ENCODE peak calls at places on chromosomes 1 and 21, in four cellular contexts. M is K562, Y is GM12878, G is HepG2. W is an unnamed sample.

GRCh38 chr1:15803380-15803779 is 4.1 kb downstream of the UQCRHL start:
- DNase-seq in Y (no peak), M (peak), G (peak), W (peak)

GRCh38 chr1:224245188-224245587 is 62.1 kb downstream of the DEGS1 start:
- DNase-seq in Y (peak), G (peak), M (no peak), W (no peak)

GRCh38 chr1:201088901-201089525 is 23.2 kb downstream of the CACNA1S start:
- DNase-seq in Y (no peak), M (no peak), G (no peak), W (no peak)

GRCh38 chr1:169588785-169589485 is 2.7 kb upstream of the F5 start:
- DNase-seq in M (no peak), Y (no peak), G (peak), W (no peak)

GRCh38 chr1:199102239-199102638 is 463.4 kb downstream of the PTPRC start:
- DNase-seq in M (no peak), Y (peak), G (no peak), W (no peak)

GRCh38 chr1:10529772-10530171 is 55.0 kb downstream of the PEX14 start:
- DNase-seq in M (no peak), Y (no peak), G (no peak), W (no peak)

GRCh38 chr1:30525980-30526651 is 197.3 kb downstream of the MATN1 start:
- DNase-seq in M (no peak), Y (no peak), G (peak), W (no peak)

GRCh38 chr1:154736840-154737239 is 128.9 kb upstream of the ADAR start:
- DNase-seq in G (no peak), M (peak), Y (no peak), W (no peak)

GRCh38 chr1:30028283-30028682 is 695.1 kb downstream of the MATN1 start:
- DNase-seq in Y (no peak), G (no peak), M (no peak), W (no peak)

GRCh38 chr21:32726742-32727477 is 903 bp downstream of the SYNJ1 start:
- DNase-seq in G (no peak), Y (no peak), M (peak), W (no peak)

GRCh38 chr1:186875874-186876273 is 47.1 kb downstream of the PLA2G4A start:
- DNase-seq in Y (no peak), M (no peak), G (no peak), W (no peak)

GRCh38 chr1:7111855-7112254 is 326.6 kb downstream of the CAMTA1 start:
- DNase-seq in Y (no peak), M (peak), G (no peak), W (no peak)

GRCh38 chr1:193358419-193358818 is 172.0 kb upstream of the B3GALT2 start:
- DNase-seq in M (no peak), G (no peak), Y (no peak), W (peak)

GRCh38 chr1:204493145-204493881 is 1.3 kb downstream of the PIK3C2B start:
- DNase-seq in M (no peak), G (peak), Y (no peak), W (no peak)

GRCh38 chr21:44720170-44720569 is 8.8 kb upstream of the TSPEAR start:
- DNase-seq in Y (no peak), G (no peak), M (no peak), W (no peak)

GRCh38 chr1:216005916-216006315 is 417.3 kb downstream of the USH2A start:
- DNase-seq in Y (peak), G (no peak), M (no peak), W (no peak)

GRCh38 chr1:2232255-2232915 is 4.3 kb downstream of the SKI start:
- DNase-seq in Y (no peak), G (peak), M (no peak), W (no peak)

GRCh38 chr1:200899451-200899915 is 4.8 kb downstream of the INAVA start:
- DNase-seq in Y (no peak), M (no peak), G (peak), W (no peak)

GRCh38 chr1:12618661-12619395 is 818 bp upstream of the DHRS3 start:
- DNase-seq in M (peak), G (peak), Y (no peak), W (peak)

GRCh38 chr1:235725493-235725892 is 75.9 kb upstream of the GNG4 start:
- DNase-seq in M (no peak), G (no peak), Y (no peak), W (no peak)

GRCh38 chr1:218711884-218712674 is 366.9 kb downstream of the TGFB2 start:
- DNase-seq in Y (no peak), M (no peak), G (no peak), W (no peak)

GRCh38 chr1:17870679-17871078 is 115.5 kb downstream of the ACTL8 start:
- DNase-seq in M (no peak), G (no peak), Y (no peak), W (no peak)

GRCh38 chr1:245356891-245357585 is 202.3 kb downstream of the KIF26B start:
- DNase-seq in G (no peak), Y (no peak), M (no peak), W (no peak)

GRCh38 chr21:39033878-39034589 is 149.2 kb downstream of the PSMG1 start:
- DNase-seq in G (peak), M (no peak), Y (no peak), W (no peak)

GRCh38 chr1:87684786-87685185 is 356.1 kb downstream of the LMO4 start:
- DNase-seq in M (no peak), G (no peak), Y (no peak), W (no peak)

GRCh38 chr1:113178522-113178921 is 105.5 kb downstream of the LRIG2 start:
- DNase-seq in Y (no peak), G (no peak), M (no peak), W (no peak)

GRCh38 chr1:75996196-75996595 is 64.0 kb upstream of the ASB17 start:
- DNase-seq in Y (no peak), G (no peak), M (no peak), W (no peak)

GRCh38 chr1:230621290-230622022 is 20.8 kb upstream of the COG2 start:
- DNase-seq in Y (no peak), M (no peak), G (no peak), W (no peak)

GRCh38 chr1:76073471-76073870 is 1.1 kb upstream of the ST6GALNAC3 start:
- DNase-seq in G (no peak), Y (no peak), M (no peak), W (no peak)

GRCh38 chr1:81237531-81238528 is 562.9 kb upstream of the ADGRL2 start:
- DNase-seq in M (no peak), G (no peak), Y (no peak), W (no peak)
- TF ChIP-seq CREM in M (no peak), G (no peak), Y (no peak), W (no peak)

GRCh38 chr1:36560621-36561364 is 78.1 kb upstream of the CSF3R start:
- DNase-seq in M (no peak), Y (no peak), G (no peak), W (no peak)
- TF ChIP-seq CREM in M (no peak), Y (no peak), G (no peak), W (no peak)

DNA sequence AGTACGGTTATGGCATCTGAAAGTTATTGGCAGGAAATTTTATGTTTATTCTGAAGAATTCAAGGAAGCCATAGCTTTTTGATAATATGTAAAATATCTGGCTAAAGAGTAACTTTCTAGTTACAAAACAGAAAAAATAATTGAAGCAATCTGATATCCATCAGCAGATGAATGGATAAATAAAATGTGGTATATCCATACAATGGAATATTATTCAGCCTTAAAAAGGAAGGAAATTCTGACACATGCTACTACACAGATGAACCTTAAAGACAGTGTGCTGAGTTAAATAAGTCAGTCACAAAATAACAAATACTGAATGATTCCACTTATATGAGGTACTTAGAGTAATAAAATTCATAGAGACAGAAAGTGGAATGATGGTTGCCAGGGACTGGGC is 25.0 kb upstream of the HIVEP3 start:
- DNase-seq in Y (no peak), M (no peak), G (no peak), W (no peak)
- TF ChIP-seq CREM in Y (no peak), M (no peak), G (no peak), W (no peak)

GRCh38 chr21:29800051-29800450 is 139.7 kb downstream of the GRIK1 start:
- DNase-seq in G (no peak), M (no peak), Y (no peak), W (no peak)
- TF ChIP-seq CREM in G (no peak), M (no peak), Y (no peak), W (no peak)

DNA sequence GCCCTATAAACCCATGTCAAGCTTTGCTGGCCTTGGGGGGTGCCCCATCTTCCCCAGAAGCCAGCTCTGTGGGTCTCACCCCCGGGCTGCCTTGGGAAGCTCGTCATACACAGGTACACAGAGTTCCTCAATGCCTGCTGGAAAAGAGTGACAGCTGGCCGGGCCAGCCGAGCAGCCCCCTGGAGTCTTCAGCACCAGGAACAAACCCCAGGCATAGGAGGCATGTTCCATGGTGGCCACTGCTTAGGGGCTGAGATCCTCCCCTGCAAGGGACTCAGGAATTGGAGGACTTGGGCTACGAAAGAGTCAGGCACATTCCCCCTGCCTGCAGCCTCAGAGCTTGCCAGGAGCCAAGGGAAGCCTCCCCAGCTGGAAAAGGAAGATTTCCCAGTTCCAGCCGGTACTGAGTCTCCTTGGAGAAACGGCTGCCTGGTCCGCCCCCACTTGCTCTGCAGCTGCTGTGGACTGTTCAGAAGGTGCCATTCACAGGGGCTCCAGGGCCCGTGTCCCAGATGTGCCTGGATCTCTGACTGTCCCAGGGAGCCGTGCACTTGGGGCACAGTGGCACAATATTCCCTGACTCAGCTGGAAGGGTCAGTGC is 89.5 kb downstream of the STUM start:
- DNase-seq in M (no peak), G (no peak), Y (no peak), W (no peak)
- TF ChIP-seq CREM in M (no peak), G (no peak), Y (no peak), W (no peak)

GRCh38 chr1:212205006-212205405 is 80.2 kb upstream of the PPP2R5A start:
- DNase-seq in Y (no peak), M (no peak), G (no peak), W (no peak)

GRCh38 chr1:212207822-212208520 is 77.2 kb upstream of the PPP2R5A start:
- DNase-seq in M (no peak), Y (no peak), G (no peak), W (no peak)

GRCh38 chr1:212203611-212204010 is 81.6 kb upstream of the PPP2R5A start:
- DNase-seq in G (no peak), M (no peak), Y (no peak), W (no peak)

GRCh38 chr1:212207118-212207517 is 78.1 kb upstream of the PPP2R5A start:
- DNase-seq in G (no peak), M (no peak), Y (no peak), W (no peak)

GRCh38 chr1:212205843-212206242 is 79.4 kb upstream of the PPP2R5A start:
- DNase-seq in G (no peak), M (peak), Y (no peak), W (no peak)
- TF ChIP-seq CREM in G (no peak), M (no peak), Y (no peak), W (no peak)

GRCh38 chr1:100187912-100188311 is 9.9 kb upstream of the LRRC39 start:
- DNase-seq in M (no peak), Y (no peak), G (peak), W (no peak)

GRCh38 chr1:100188617-100189016 is 10.6 kb upstream of the LRRC39 start:
- DNase-seq in M (no peak), G (no peak), Y (peak), W (no peak)

GRCh38 chr1:100183370-100183769 is 5.3 kb upstream of the LRRC39 start:
- DNase-seq in Y (no peak), M (no peak), G (no peak), W (no peak)

DNA sequence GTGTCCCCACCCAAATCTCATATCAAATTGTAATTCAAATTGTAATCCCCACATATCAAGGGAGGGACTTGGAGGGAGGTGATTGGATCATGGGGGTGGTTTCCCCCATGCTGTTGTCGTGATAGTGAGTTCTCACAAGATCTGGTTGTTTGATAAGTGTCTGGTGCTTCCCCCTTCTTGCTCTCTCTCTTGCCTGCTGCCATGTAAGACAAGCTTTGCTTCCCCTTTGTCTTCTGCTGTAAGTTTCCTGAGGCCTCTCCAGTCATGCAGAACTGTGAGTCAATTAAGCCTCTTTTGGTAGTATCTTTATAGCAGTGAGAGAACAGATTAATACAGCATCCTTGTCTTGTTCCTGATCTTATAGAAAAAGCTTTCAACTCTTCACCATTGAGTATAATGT is 6.5 kb upstream of the LRRC39 start:
- DNase-seq in Y (peak), M (peak), G (no peak), W (no peak)
- TF ChIP-seq CREM in Y (no peak), M (no peak), G (no peak), W (no peak)

GRCh38 chr1:1000357-1001056 is 610 bp upstream of the HES4 start:
- DNase-seq in G (peak), M (peak), Y (peak), W (peak)
- TF ChIP-seq CREM in G (peak), M (peak), Y (peak), W (peak)

DNA sequence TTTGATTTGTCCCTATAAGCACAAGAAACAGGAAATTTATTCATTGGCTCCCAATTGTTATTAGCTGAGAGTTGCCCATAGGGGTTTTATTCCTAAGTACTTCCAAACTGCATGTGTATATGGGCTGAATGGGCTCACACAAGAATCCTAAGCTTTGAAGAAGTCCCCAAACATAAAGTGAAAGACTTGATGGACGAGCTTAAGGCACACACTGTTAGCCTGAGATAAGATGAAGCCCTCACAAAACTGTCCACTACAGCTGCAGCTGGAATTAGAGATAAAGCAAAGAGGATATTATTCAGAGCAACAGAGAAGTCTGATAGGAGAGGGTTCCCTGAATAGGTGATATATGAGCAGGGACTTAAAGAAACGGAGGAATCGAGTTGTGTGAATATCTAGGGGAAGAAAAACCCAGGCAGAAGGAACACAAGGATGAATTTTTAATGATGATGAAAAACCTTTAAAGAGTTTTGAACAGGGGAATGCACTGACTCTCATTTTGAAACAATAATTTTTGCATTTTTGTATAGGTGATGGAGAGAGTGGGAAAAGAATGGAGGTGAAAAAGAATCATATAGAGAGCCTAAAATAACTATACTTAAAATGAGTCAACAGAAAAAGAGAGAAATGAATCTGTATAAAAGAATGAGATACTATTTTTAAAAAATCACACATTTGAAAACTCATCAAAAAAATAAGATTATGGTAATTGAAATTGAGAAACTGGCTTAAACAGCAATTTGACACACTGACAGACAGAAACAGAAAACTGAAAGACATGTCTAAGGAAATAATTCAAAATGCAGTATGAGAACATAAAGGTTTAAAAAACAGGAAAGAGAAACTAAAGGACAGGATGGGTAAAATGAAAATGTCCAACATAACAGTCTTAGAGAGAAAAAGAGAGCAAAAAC is 133.6 kb upstream of the POGK start:
- DNase-seq in M (peak), Y (no peak), G (no peak), W (no peak)
- TF ChIP-seq CREM in M (peak), Y (no peak), G (no peak), W (no peak)

W was measured in WTC11.